ENCODE peak calls at places on chromosomes 3 and 15, in six cellular contexts. Q is fibroblast of the aortic adventitia, G is heart left ventricle, V is WTC11, P is mammary epithelial cell, L is AG09309. J is an unnamed sample.

GRCh38 chr3:34947849-34948248 is 691.5 kb upstream of the ARPP21 start:
- DNase-seq in L (no peak), P (no peak), V (no peak), G (no peak), Q (peak; percentile 14), J (no peak)

GRCh38 chr15:62248277-62248974 is 83.3 kb upstream of the C2CD4B start:
- DNase-seq in G (no peak), L (no peak), P (peak; percentile 46), Q (no peak), V (no peak), J (no peak)

GRCh38 chr3:54033761-54034160 is 88.6 kb upstream of the CACNA2D3 start:
- DNase-seq in G (no peak), L (no peak), Q (no peak), V (no peak), P (peak; percentile 49), J (no peak)

GRCh38 chr15:51768018-51768417 is 16.6 kb downstream of the TMOD2 start:
- DNase-seq in G (no peak), L (no peak), V (no peak), Q (no peak), P (no peak), J (no peak)

GRCh38 chr15:71629761-71630499 is 180.4 kb upstream of the NR2E3 start:
- DNase-seq in L (no peak), Q (peak; percentile 22), P (no peak), G (no peak), V (no peak), J (no peak)

GRCh38 chr3:29083607-29084120 is 197.2 kb upstream of the RBMS3 start:
- DNase-seq in Q (peak; percentile 39), G (no peak), L (no peak), V (no peak), P (no peak), J (no peak)

GRCh38 chr15:100980410-100981046 is 61.4 kb downstream of the LRRK1 start:
- DNase-seq in L (no peak), Q (no peak), P (no peak), V (no peak), G (no peak), J (no peak)

GRCh38 chr15:75061272-75061671 is 37.9 kb downstream of the PPCDC start:
- DNase-seq in V (no peak), P (peak; percentile 52), Q (no peak), G (no peak), L (no peak), J (no peak)

GRCh38 chr3:46393554-46394434 is 13.1 kb downstream of the CCR5AS start:
- DNase-seq in P (peak; percentile 30), G (no peak), V (peak; percentile 38), L (no peak), Q (no peak), J (no peak)

GRCh38 chr3:108437439-108437838 is 73.0 kb downstream of the MYH15 start:
- DNase-seq in G (no peak), L (no peak), Q (no peak), P (no peak), V (no peak), J (no peak)

GRCh38 chr3:89851974-89852621 is 744.7 kb downstream of the EPHA3 start:
- DNase-seq in V (peak; percentile 86), P (no peak), G (peak; percentile 27), L (no peak), Q (peak; percentile 5), J (peak; percentile 15)

GRCh38 chr3:44104668-44105321 is 136.9 kb upstream of the TOPAZ1 start:
- DNase-seq in Q (peak; percentile 45), V (no peak), P (peak; percentile 95), L (peak; percentile 17), G (no peak), J (no peak)

GRCh38 chr3:106635271-106635670 is 742.0 kb upstream of the CCDC54 start:
- DNase-seq in V (no peak), G (no peak), P (peak; percentile 90), L (peak; percentile 89), Q (peak; percentile 92), J (no peak)

GRCh38 chr3:143736651-143737050 is 111.6 kb downstream of the SLC9A9 start:
- DNase-seq in L (no peak), P (peak; percentile 68), G (no peak), V (no peak), Q (peak; percentile 13), J (no peak)

GRCh38 chr15:101037090-101037830 is 118.1 kb downstream of the LRRK1 start:
- DNase-seq in G (peak; percentile 7), P (no peak), V (no peak), L (no peak), Q (no peak), J (no peak)

GRCh38 chr3:52039846-52040245 is 16.5 kb downstream of the DUSP7 start:
- DNase-seq in Q (peak; percentile 36), V (no peak), P (peak; percentile 81), G (peak; percentile 89), L (no peak), J (no peak)

GRCh38 chr15:33975023-33975565 is 6.8 kb downstream of the CHRM5 start:
- DNase-seq in G (no peak), Q (peak; percentile 34), V (no peak), L (no peak), P (no peak), J (no peak)

GRCh38 chr3:24495334-24495994 is 814 bp upstream of the THRB start:
- DNase-seq in P (peak; percentile 67), L (no peak), Q (no peak), G (peak; percentile 75), V (peak; percentile 67), J (no peak)

GRCh38 chr3:70824785-70825184 is 512.3 kb upstream of the MDFIC2 start:
- DNase-seq in G (no peak), V (no peak), L (peak; percentile 76), P (peak; percentile 54), Q (peak; percentile 93), J (no peak)

GRCh38 chr15:37764733-37765191 is 169.7 kb upstream of the TMCO5A start:
- DNase-seq in P (peak; percentile 43), Q (peak; percentile 83), V (peak; percentile 25), G (no peak), L (peak; percentile 8), J (no peak)

GRCh38 chr3:98980915-98981596 is 79.6 kb upstream of the DCBLD2 start:
- DNase-seq in G (no peak), Q (peak; percentile 37), L (no peak), V (no peak), P (peak; percentile 93), J (no peak)

GRCh38 chr3:129745253-129745652 is 138.8 kb upstream of the PLXND1 start:
- DNase-seq in L (no peak), G (no peak), Q (peak; percentile 56), P (no peak), V (no peak), J (no peak)

GRCh38 chr15:35956066-35956465 is 410.1 kb upstream of the DPH6 start:
- DNase-seq in G (no peak), Q (no peak), V (no peak), P (no peak), L (no peak), J (no peak)

GRCh38 chr15:81653259-81653658 is 279.2 kb upstream of the TMC3 start:
- DNase-seq in V (no peak), Q (no peak), L (no peak), G (no peak), P (no peak), J (no peak)

GRCh38 chr3:160577551-160578195 is 12.3 kb upstream of the KPNA4 start:
- DNase-seq in V (no peak), P (peak; percentile 38), L (peak; percentile 35), G (no peak), Q (peak; percentile 58), J (no peak)

GRCh38 chr15:71634820-71635219 is 175.5 kb upstream of the NR2E3 start:
- DNase-seq in P (no peak), Q (peak; percentile 48), G (no peak), L (no peak), V (no peak), J (no peak)

GRCh38 chr3:184332370-184333090 is 4.9 kb upstream of the FAM131A start:
- DNase-seq in Q (peak; percentile 85), G (no peak), V (no peak), L (peak; percentile 65), P (peak; percentile 92), J (no peak)

GRCh38 chr3:192915306-192915705 is 2.4 kb downstream of the MB21D2 start:
- DNase-seq in G (no peak), L (peak; percentile 38), Q (peak; percentile 68), V (peak; percentile 30), P (no peak), J (no peak)
- TF ChIP-seq CTCF in G (peak; percentile 19), L (peak; percentile 41), Q (peak; percentile 50), V (no peak), P (peak; percentile 14), J (peak; percentile 40)

GRCh38 chr15:27485265-27485664 is 514.3 kb downstream of the GABRG3 start:
- DNase-seq in G (no peak), Q (no peak), V (no peak), P (no peak), L (no peak), J (no peak)
- TF ChIP-seq CTCF in G (no peak), Q (no peak), V (no peak), P (no peak), L (no peak), J (peak; percentile 24)

DNA sequence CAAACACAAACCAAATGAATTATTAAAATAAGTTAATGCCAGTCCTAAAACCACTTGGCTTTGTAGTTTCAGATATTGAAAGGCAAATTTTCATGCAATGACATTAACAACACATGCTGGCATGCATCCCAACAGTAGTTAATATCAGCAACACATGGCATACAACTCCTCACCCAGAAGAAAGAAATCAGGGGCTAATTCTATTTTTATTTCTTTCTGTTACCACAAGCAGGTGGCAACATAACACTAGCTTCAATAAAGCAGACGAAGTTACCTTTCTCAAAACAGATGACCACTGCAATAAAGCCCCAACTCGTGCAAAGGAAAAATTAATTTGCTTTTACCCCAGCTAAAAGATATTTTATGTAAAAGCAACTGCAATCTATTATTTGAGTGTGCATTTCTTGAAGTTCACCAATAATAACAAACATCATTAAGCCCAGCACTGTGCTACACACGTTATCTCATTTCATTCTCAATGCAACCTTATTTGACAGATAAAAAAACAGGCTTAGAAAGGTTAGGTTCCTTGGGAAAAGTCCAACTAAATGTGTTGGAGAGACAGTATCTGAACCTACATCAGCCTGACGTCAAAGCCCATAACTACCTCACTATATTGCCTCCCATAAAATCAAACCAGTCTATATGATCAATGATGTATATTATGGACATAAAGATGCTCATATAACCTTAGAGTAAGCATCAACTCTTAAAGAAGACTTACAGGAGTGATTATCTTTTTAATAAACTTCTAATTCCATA is 2.8 kb downstream of the TOP2B start:
- DNase-seq in P (no peak), G (no peak), Q (peak; percentile 9), V (no peak), L (no peak), J (no peak)
- TF ChIP-seq CTCF in P (no peak), G (no peak), Q (no peak), V (no peak), L (no peak), J (no peak)

GRCh38 chr3:95883801-95884200 is 930.6 kb upstream of the EPHA6 start:
- DNase-seq in Q (no peak), G (no peak), P (no peak), V (no peak), L (no peak), J (no peak)
- TF ChIP-seq CTCF in Q (no peak), G (no peak), P (no peak), V (no peak), L (no peak), J (no peak)

DNA sequence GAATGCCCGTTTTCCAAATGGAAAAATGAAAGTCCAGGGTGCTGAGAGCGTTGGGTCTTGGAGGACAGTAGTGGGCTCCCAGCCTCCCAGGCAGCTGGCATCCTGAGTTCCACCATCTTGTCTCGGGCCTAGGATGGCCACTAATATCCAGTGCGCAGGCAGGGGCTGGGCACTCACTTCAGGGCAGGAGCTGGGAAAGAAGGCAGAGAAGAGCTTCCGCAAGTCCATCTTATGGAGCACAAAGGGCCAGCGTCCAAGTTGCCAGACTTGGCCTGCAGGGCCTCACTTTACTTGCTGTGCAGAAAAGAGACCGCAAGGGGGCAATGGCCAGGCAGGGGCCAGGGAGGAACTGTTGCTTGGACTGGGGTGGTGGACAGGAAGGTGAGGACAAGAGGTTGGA is 46.1 kb downstream of the IQSEC1 start:
- DNase-seq in Q (no peak), L (no peak), P (no peak), G (no peak), V (peak; percentile 61), J (no peak)
- TF ChIP-seq CTCF in Q (no peak), L (no peak), P (no peak), G (no peak), V (peak; percentile 26), J (no peak)

J was measured in D721Med.